ENCODE peak calls at places on chromosome 3, in four cellular contexts. C is tibial artery, Q is fibroblast of lung, A is MM.1S. W is an unnamed sample. For H3K27me3, the result is how much of the 10 kb centered on the place peaks cover.

GRCh38 chr3:148131990-148132638 is 565.6 kb upstream of the AGTR1 start:
- DNase-seq in C (no peak), Q (no peak), A (no peak), W (no peak)

GRCh38 chr3:57787867-57788623 is 31.9 kb downstream of the SLMAP start:
- DNase-seq in C (no peak), Q (no peak), A (peak), W (peak)

GRCh38 chr3:172591876-172592771 is 68.9 kb upstream of the TNFSF10 start:
- DNase-seq in C (no peak), Q (no peak), A (peak), W (no peak)

GRCh38 chr3:195250473-195251251 is 20.3 kb downstream of the XXYLT1 start:
- DNase-seq in C (no peak), Q (peak), A (no peak), W (no peak)

GRCh38 chr3:1068985-1069384 is 23.8 kb upstream of the CNTN6 start:
- DNase-seq in C (no peak), Q (no peak), A (no peak), W (peak)

GRCh38 chr3:14377838-14378169 is 24.6 kb upstream of the SLC6A6 start:
- DNase-seq in C (no peak), Q (no peak), A (no peak), W (no peak)

GRCh38 chr3:98732239-98733054 is 30.7 kb upstream of the ST3GAL6 start:
- DNase-seq in C (peak), Q (no peak), A (peak), W (no peak)

GRCh38 chr3:150411971-150412370 is 3.9 kb downstream of the TSC22D2 start:
- DNase-seq in C (no peak), Q (peak), A (peak), W (no peak)

GRCh38 chr3:151859905-151860304 is 13.5 kb upstream of the SUCNR1 start:
- DNase-seq in C (no peak), Q (no peak), A (no peak), W (no peak)

GRCh38 chr3:152957488-152957887 is 122.6 kb downstream of the P2RY1 start:
- DNase-seq in C (no peak), Q (no peak), A (no peak), W (no peak)

GRCh38 chr3:195175476-195176337 is 95.3 kb downstream of the XXYLT1 start:
- DNase-seq in C (no peak), Q (no peak), A (no peak), W (no peak)

GRCh38 chr3:59189561-59190338 is 139.9 kb upstream of the CFAP20DC start:
- DNase-seq in C (no peak), Q (no peak), A (no peak), W (peak)

GRCh38 chr3:156723182-156723619 is 48.8 kb downstream of the TIPARP start:
- DNase-seq in C (no peak), Q (no peak), A (no peak), W (no peak)

GRCh38 chr3:49841126-49841525 is 15.2 kb downstream of the TRAIP start:
- DNase-seq in C (no peak), Q (peak), A (no peak), W (no peak)

GRCh38 chr3:113428581-113428980 is 12.7 kb downstream of the CFAP44 start:
- DNase-seq in C (no peak), Q (no peak), A (no peak), W (no peak)

GRCh38 chr3:175413926-175414325 is 554.8 kb downstream of the NAALADL2 start:
- DNase-seq in C (no peak), Q (no peak), A (no peak), W (no peak)

GRCh38 chr3:112002458-112002971 is 3.8 kb downstream of the TAGLN3 start:
- DNase-seq in C (no peak), Q (no peak), A (no peak), W (peak)

GRCh38 chr3:122912772-122913538 is 114.6 kb downstream of the SEMA5B start:
- DNase-seq in C (no peak), Q (no peak), A (no peak), W (no peak)

GRCh38 chr3:156685198-156685597 is 10.8 kb downstream of the TIPARP start:
- DNase-seq in C (no peak), Q (no peak), A (peak), W (no peak)

GRCh38 chr3:131107637-131108433 is 81.2 kb downstream of the NEK11 start:
- DNase-seq in C (no peak), Q (no peak), A (no peak), W (no peak)

GRCh38 chr3:24598691-24599090 is 104.0 kb upstream of the THRB start:
- DNase-seq in C (no peak), Q (peak), A (no peak), W (peak)

GRCh38 chr3:181103605-181104004 is 114.1 kb upstream of the DNAJC19 start:
- DNase-seq in C (no peak), Q (peak), A (peak), W (no peak)

GRCh38 chr3:172040078-172040975 is 949 bp downstream of the FNDC3B start:
- DNase-seq in C (peak), Q (peak), A (peak), W (peak)

GRCh38 chr3:52527732-52528595 is 5.7 kb downstream of the NT5DC2 start:
- DNase-seq in C (peak), Q (no peak), A (no peak), W (no peak)

GRCh38 chr3:123256256-123256655 is 54.5 kb downstream of the SEC22A start:
- DNase-seq in C (no peak), Q (no peak), A (no peak), W (no peak)

GRCh38 chr3:187150599-187150998 is 11.3 kb upstream of the RPL39L start:
- DNase-seq in C (peak), Q (no peak), A (peak), W (no peak)
- TF ChIP-seq CTCF in C (no peak), Q (no peak), A (peak), W (peak)

GRCh38 chr3:128761392-128761791 is 35.4 kb downstream of the RAB7A start:
- DNase-seq in C (no peak), Q (no peak), A (no peak), W (no peak)

GRCh38 chr3:128760881-128761280 is 34.9 kb downstream of the RAB7A start:
- DNase-seq in C (no peak), Q (peak), A (no peak), W (no peak)

GRCh38 chr3:128764863-128765262 is 38.9 kb downstream of the RAB7A start:
- DNase-seq in C (no peak), Q (no peak), A (no peak), W (no peak)

GRCh38 chr3:128763967-128764366 is 38.0 kb downstream of the RAB7A start:
- DNase-seq in C (no peak), Q (no peak), A (no peak), W (no peak)

GRCh38 chr3:128760027-128760426 is 34.0 kb downstream of the RAB7A start:
- DNase-seq in C (no peak), Q (no peak), A (no peak), W (no peak)
- H3K27ac ChIP-seq in C (no peak), Q (no peak), A (no peak), W (no peak)

DNA sequence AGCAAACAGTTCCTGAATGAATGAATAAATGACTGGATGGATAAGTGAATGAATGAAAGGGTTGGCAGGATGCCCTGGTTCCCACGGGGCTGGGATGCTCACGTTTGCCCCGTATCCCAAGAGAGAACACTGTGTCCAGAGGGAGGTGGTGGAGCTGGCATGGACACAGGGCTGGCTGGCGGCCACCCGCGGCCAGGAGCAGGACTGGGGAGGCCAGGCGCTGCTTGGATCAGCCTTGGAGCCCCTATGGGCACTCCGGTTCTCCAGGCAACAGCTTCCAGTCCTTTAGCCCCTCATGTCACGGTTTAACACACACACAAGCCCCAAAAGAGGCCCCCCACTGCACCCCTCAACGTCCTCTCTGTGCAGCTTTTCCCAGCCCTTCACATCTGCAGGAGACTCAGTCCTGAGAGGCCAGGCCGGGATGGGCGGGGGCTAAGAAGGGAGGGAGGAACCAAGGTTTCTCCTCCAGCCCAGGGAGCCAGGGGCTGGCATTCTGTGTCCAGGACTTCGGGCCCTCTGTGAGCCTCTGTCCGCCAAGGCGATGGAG is 86.0 kb upstream of the ALDH1L1 start:
- DNase-seq in C (peak), Q (peak), A (no peak), W (no peak)
- H3K27me3 ChIP-seq in C (under half), Q (under half), A (under half), W (under half)

GRCh38 chr3:186760883-186761447 is 22.4 kb upstream of the EIF4A2 start:
- DNase-seq in C (no peak), Q (no peak), A (no peak), W (no peak)
- TF ChIP-seq CTCF in C (no peak), Q (no peak), A (no peak), W (no peak)

GRCh38 chr3:184584001-184584891 is 22.7 kb downstream of the EPHB3 start:
- DNase-seq in C (no peak), Q (no peak), A (no peak), W (no peak)
- H3K27ac ChIP-seq in C (peak), Q (no peak), A (no peak), W (no peak)

DNA sequence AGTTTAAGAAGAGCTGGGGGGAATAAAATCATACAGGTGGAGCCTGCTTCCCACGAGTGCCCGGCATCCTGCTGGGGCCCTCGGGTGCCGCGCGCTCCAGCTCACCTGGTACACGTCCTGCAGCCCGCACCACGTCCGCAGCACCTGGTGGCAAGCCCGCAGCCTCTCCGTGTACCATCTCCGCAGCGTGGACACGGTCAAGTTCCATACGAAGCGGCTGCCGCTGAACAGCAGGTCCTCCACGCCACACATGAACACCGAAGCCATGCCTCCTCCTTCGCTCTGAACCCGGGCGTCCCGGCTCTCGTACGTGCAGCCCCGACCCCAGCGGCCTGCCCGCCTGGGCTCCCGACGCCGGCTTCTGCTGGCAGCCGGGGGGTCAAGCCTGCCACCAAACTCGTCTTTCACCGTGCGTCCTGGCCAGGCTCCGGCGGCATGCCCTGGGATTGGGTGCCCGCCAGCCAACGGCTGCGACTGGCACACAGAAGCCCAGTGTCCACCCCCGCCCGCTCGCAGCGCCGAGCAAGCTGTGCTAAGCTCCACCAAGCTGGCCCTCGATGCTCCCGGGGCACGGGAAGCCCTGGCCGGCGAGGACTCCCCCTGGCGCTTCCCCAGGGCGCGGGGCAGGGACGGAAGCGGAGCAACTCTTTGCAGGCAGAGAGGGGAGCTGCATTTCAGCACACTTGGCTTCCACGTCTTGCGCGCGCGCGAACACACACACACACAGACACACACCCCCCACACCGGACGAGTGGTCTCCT is at the start of gene FRMD4B:
- DNase-seq in C (peak), Q (peak), A (no peak), W (no peak)
- H3K27me3 ChIP-seq in C (under half), Q (under half), A (under half), W (under half)

GRCh38 chr3:42118762-42119361 is 27.7 kb downstream of the TRAK1 start:
- DNase-seq in C (no peak), Q (peak), A (peak), W (peak)
- TF ChIP-seq CTCF in C (peak), Q (peak), A (peak), W (peak)